ENCODE peak calls at places on chromosomes 13 and 19, in five cellular contexts. Q, U, R, S and Z are unnamed samples.

GRCh38 chr13:105908581-105908980 is 626.9 kb downstream of the EFNB2 start:
- DNase-seq in R (no peak), S (no peak), U (no peak), Q (no peak), Z (no peak)

GRCh38 chr19:36225219-36225892 is 10.4 kb downstream of the ZNF146 start:
- DNase-seq in U (no peak), R (no peak), Q (no peak), S (peak; percentile 35), Z (no peak)

GRCh38 chr13:46086985-46087384 is 17.8 kb downstream of the CPB2 start:
- DNase-seq in R (no peak), S (no peak), Q (no peak), U (no peak), Z (peak; percentile 56)

GRCh38 chr13:25171517-25172302 is at the start of gene AMER2:
- DNase-seq in U (no peak), S (peak; percentile 38), Q (no peak), R (peak; percentile 22), Z (peak; percentile 60)

GRCh38 chr13:62556973-62557372 is 1141.3 kb upstream of the PCDH20 start:
- DNase-seq in R (no peak), S (no peak), Q (no peak), U (no peak), Z (no peak)

GRCh38 chr13:94968040-94968756 is 255.9 kb upstream of the SOX21 start:
- DNase-seq in S (peak; percentile 7), U (no peak), Q (no peak), R (peak; percentile 3), Z (peak; percentile 23)

GRCh38 chr19:2524361-2524839 is 48.5 kb downstream of the GADD45B start:
- DNase-seq in U (no peak), Q (no peak), S (no peak), R (no peak), Z (no peak)

GRCh38 chr13:59584101-59584500 is 579.6 kb downstream of the DIAPH3 start:
- DNase-seq in R (no peak), U (no peak), Q (no peak), S (no peak), Z (no peak)

GRCh38 chr19:6767081-6767356 is 216 bp downstream of the SH2D3A start:
- DNase-seq in R (no peak), U (no peak), S (no peak), Q (no peak), Z (no peak)

GRCh38 chr13:95644611-95645052 is at the start of gene DZIP1:
- DNase-seq in R (peak; percentile 80), S (peak; percentile 91), Q (peak; percentile 85), U (peak; percentile 57), Z (peak; percentile 96)

DNA sequence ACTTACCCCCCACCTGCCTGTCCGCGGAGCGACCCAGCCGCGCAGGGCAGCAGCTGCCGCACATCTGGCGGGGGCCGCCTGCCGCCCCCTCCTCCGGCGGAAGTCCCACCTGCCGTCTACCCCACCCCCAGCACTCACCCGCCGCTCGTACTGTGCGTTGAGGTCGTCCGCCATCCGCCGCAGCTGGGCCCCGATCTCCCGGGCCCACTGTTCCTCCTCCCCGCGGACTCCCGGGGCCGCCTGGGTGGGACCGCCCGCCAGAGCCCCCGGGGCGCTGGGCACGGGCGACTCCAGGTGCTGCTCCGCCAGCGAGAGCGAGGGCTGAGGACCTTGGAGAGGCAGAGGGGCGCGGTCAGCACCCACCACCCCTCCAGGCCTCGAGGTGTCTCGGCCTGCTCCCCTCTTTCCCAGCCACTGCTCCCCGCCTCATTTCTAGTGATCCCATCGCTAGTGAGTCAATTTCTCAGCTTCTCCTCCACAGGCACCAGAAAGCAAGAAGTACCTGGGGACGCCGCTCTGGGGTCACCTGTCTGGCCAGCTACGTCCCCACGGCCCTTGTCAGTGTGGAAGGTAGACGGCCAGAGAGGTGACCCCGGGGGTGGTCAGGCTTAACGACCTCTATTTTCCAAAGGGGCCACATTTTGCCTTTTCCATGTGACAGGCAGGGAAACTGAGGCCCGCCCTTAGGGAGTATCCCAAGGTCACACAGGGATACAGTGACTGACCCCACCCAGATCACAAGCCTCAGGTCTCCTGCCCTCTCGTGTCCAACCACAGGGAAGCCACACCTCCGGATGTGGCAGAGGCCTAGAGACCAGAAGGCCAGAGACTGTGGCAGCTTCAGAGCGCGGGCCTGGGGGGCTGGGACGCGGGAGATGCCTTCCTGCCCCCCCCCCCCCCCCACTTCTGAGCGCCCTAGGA is 4.3 kb downstream of the BBC3 start:
- DNase-seq in S (peak; percentile 80), U (peak; percentile 91), R (peak; percentile 84), Q (peak; percentile 95), Z (peak; percentile 66)
- H3K4me1 ChIP-seq in S (peaks cover 20% of the 10 kb centered on the region), U (no peaks in the 10 kb centered on the region), R (peaks cover 38% of the 10 kb centered on the region), Q (peaks cover 24% of the 10 kb centered on the region), Z (peaks cover 18% of the 10 kb centered on the region)

GRCh38 chr19:18975011-18975410 is 34.0 kb upstream of the HOMER3 start:
- DNase-seq in S (no peak), R (no peak), Q (no peak), U (no peak), Z (no peak)
- TF ChIP-seq CTCF in S (no peak), R (no peak), Q (no peak), U (no peak), Z (no peak)

GRCh38 chr19:47095707-47096704 is 17.6 kb downstream of the ZC3H4 start:
- DNase-seq in U (peak; percentile 59), Q (peak; percentile 85), R (peak; percentile 72), S (peak; percentile 45), Z (peak; percentile 69)

GRCh38 chr19:47093841-47094240 is 19.7 kb downstream of the ZC3H4 start:
- DNase-seq in R (no peak), S (no peak), Q (no peak), U (no peak), Z (no peak)

GRCh38 chr19:47093254-47093653 is 20.3 kb downstream of the ZC3H4 start:
- DNase-seq in R (no peak), S (no peak), U (no peak), Q (no peak), Z (no peak)

GRCh38 chr19:47096721-47097120 is 16.9 kb downstream of the ZC3H4 start:
- DNase-seq in Q (no peak), S (no peak), R (no peak), U (no peak), Z (no peak)

GRCh38 chr19:47094557-47095517 is 18.7 kb downstream of the ZC3H4 start:
- DNase-seq in S (no peak), U (no peak), R (no peak), Q (no peak), Z (no peak)
- H3K4me1 ChIP-seq in S (peaks cover 45% of the 10 kb centered on the region), U (no peaks in the 10 kb centered on the region), R (peaks cover 51% of the 10 kb centered on the region), Q (peaks cover 43% of the 10 kb centered on the region), Z (peaks cover 13% of the 10 kb centered on the region)

DNA sequence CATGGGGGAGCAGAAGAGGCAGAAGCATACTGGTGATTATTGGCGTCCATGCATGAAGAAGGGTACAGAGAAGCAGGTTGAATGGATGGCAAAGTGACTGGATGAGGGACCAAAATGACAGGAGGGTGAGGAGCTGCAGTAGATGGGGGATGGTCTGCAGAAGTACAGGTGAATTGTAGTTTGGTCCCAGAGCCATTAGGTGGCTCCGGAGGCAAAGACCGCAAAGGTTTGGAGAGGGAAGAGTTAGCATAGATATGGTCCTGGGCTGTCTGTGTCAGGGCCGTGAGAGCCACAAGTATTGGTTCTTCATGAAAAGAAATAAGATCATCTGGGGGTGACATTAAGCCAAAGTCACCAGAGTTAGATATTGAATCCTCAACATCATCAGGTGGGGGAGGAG is 59.0 kb upstream of the ZNF726 start:
- DNase-seq in R (no peak), S (no peak), U (no peak), Q (no peak), Z (peak; percentile 10)
- TF ChIP-seq CTCF in R (no peak), S (no peak), U (no peak), Q (no peak), Z (peak; percentile 36)

GRCh38 chr19:53079313-53079924 is 23.8 kb downstream of the ZNF160 start:
- DNase-seq in Q (no peak), S (no peak), U (no peak), R (no peak), Z (no peak)
- H3K4me1 ChIP-seq in Q (peaks cover 8% of the 10 kb centered on the region), S (no peaks in the 10 kb centered on the region), U (no peaks in the 10 kb centered on the region), R (peaks cover 21% of the 10 kb centered on the region), Z (no peaks in the 10 kb centered on the region)

GRCh38 chr13:47463726-47464125 is 537.3 kb downstream of the SUCLA2 start:
- DNase-seq in R (no peak), Q (no peak), U (no peak), S (peak; percentile 63), Z (peak; percentile 34)
- TF ChIP-seq CTCF in R (no peak), Q (no peak), U (no peak), S (no peak), Z (no peak)

DNA sequence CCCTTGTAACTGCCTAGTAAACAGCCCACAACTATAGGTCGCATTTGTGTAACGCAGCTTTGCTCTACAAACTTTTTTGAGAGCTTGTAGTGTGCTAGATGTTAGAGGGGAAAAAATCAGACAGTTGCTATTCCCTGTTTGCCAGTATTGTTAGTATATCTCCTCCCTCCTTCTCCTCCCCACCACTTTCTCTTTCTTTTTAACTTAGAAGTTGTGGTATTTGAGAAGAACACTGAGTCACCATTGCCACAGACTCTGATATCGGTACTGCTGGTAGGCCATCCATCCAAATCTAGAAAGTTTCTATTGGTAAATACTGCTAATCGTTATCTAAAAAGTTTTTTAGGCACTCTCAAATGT is 661 bp downstream of the POMP start:
- DNase-seq in S (peak; percentile 72), Q (no peak), R (no peak), U (no peak), Z (no peak)
- H3K4me1 ChIP-seq in S (peaks cover 15% of the 10 kb centered on the region), Q (peaks cover 57% of the 10 kb centered on the region), R (peaks cover 51% of the 10 kb centered on the region), U (no peaks in the 10 kb centered on the region), Z (peaks cover 6% of the 10 kb centered on the region)

GRCh38 chr19:11458236-11458900 is 22.5 kb downstream of the ELAVL3 start:
- DNase-seq in U (no peak), S (no peak), R (no peak), Q (no peak), Z (no peak)

GRCh38 chr19:11461453-11461852 is 19.4 kb downstream of the ELAVL3 start:
- DNase-seq in R (no peak), S (no peak), Q (no peak), U (no peak), Z (no peak)

GRCh38 chr19:11457115-11457514 is 21.7 kb downstream of the PRKCSH start:
- DNase-seq in R (no peak), Q (no peak), S (peak; percentile 12), U (no peak), Z (no peak)

GRCh38 chr19:11457831-11458230 is 22.4 kb downstream of the PRKCSH start:
- DNase-seq in S (no peak), Q (no peak), U (no peak), R (no peak), Z (no peak)

GRCh38 chr19:11460207-11460606 is 20.6 kb downstream of the ELAVL3 start:
- DNase-seq in R (no peak), Q (no peak), S (no peak), U (no peak), Z (no peak)
- TF ChIP-seq CTCF in R (peak; percentile 25), Q (no peak), S (peak; percentile 10), U (no peak), Z (peak; percentile 34)

DNA sequence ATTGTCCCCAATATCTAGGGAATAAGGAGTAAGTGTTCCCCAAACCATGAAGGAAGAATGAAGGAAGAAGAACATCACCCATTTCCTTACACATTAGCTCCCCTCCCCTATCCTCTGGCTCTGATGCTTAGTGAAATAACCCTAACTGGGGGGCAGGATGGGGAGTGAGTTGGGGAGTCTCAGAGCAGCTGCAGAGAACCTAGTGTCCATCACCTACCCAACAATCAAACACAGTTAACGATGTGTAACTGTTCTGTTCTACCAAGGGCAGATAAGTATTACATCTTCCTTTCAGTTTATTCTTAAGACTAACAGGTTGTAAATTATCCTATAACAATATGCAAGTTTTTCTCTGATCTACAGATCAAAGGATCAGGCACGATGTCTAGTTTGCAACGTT is 12.8 kb downstream of the ELF1 start:
- DNase-seq in R (no peak), Q (no peak), U (no peak), S (no peak), Z (no peak)
- H3K4me1 ChIP-seq in R (peaks cover 40% of the 10 kb centered on the region), Q (peaks cover 55% of the 10 kb centered on the region), U (no peaks in the 10 kb centered on the region), S (peaks cover 6% of the 10 kb centered on the region), Z (no peaks in the 10 kb centered on the region)